ENCODE peak calls at places on chromosomes 2 and 18, in six cellular contexts. Z is endothelial cell of umbilical vein, J is GM03348, S is fibroblast of the conjunctiva, B is A549, C is colonic mucosa. G is an unnamed sample.

GRCh38 chr18:47113796-47114540 is 36.3 kb downstream of the HDHD2 start:
- DNase-seq in Z (no peak), J (peak), S (no peak), B (no peak), C (no peak), G (no peak)

GRCh38 chr2:239246723-239247122 is 154.1 kb downstream of the HDAC4 start:
- DNase-seq in Z (peak), J (no peak), S (no peak), B (no peak), C (peak), G (no peak)

GRCh38 chr2:230872968-230873669 is 8.4 kb downstream of the ITM2C start:
- DNase-seq in Z (no peak), J (no peak), S (no peak), B (no peak), C (no peak), G (no peak)

GRCh38 chr2:154507186-154507585 is 191.3 kb upstream of the KCNJ3 start:
- DNase-seq in Z (no peak), J (no peak), S (no peak), B (no peak), C (no peak), G (no peak)

GRCh38 chr18:74724186-74724585 is 126.5 kb downstream of the ZNF407 start:
- DNase-seq in Z (no peak), J (peak), S (peak), B (no peak), C (no peak), G (no peak)

GRCh38 chr18:49015886-49016647 is 65.3 kb upstream of the SMAD7 start:
- DNase-seq in Z (no peak), J (no peak), S (no peak), B (no peak), C (peak), G (no peak)

GRCh38 chr2:110657721-110658305 is 20.1 kb downstream of the BUB1 start:
- DNase-seq in Z (no peak), J (no peak), S (no peak), B (no peak), C (peak), G (no peak)

GRCh38 chr2:16051841-16052564 is 111.7 kb downstream of the MYCN start:
- DNase-seq in Z (no peak), J (no peak), S (no peak), B (no peak), C (no peak), G (no peak)

GRCh38 chr2:31523871-31524492 is 56.8 kb downstream of the SRD5A2 start:
- DNase-seq in Z (peak), J (peak), S (peak), B (peak), C (peak), G (peak)

GRCh38 chr2:225008935-225009334 is 33.3 kb downstream of the DOCK10 start:
- DNase-seq in Z (peak), J (no peak), S (no peak), B (no peak), C (peak), G (peak)

GRCh38 chr2:96864343-96865091 is 5.4 kb downstream of the SEMA4C start:
- DNase-seq in Z (no peak), J (no peak), S (no peak), B (no peak), C (no peak), G (no peak)

GRCh38 chr2:182384860-182385259 is 42.0 kb downstream of the PDE1A start:
- DNase-seq in Z (no peak), J (no peak), S (no peak), B (no peak), C (no peak), G (no peak)

GRCh38 chr2:45676088-45676487 is 24.6 kb downstream of the PRKCE start:
- DNase-seq in Z (no peak), J (no peak), S (no peak), B (no peak), C (no peak), G (no peak)

GRCh38 chr2:129710670-129711495 is 268.6 kb upstream of the RAB6C start:
- DNase-seq in Z (no peak), J (peak), S (no peak), B (no peak), C (no peak), G (no peak)

GRCh38 chr2:126657636-126658315 is 1.8 kb downstream of the GYPC start:
- DNase-seq in Z (peak), J (peak), S (peak), B (no peak), C (peak), G (peak)

GRCh38 chr2:137943948-137944347 is 20.3 kb upstream of the HNMT start:
- DNase-seq in Z (no peak), J (no peak), S (no peak), B (no peak), C (no peak), G (no peak)

GRCh38 chr2:236744316-236745105 is 174.9 kb downstream of the ACKR3 start:
- DNase-seq in Z (no peak), J (peak), S (peak), B (no peak), C (no peak), G (no peak)

GRCh38 chr2:230824406-230824978 is 40.2 kb upstream of the ITM2C start:
- DNase-seq in Z (peak), J (peak), S (peak), B (peak), C (peak), G (peak)

GRCh38 chr2:26495705-26496271 is 17.9 kb upstream of the OTOF start:
- DNase-seq in Z (peak), J (no peak), S (no peak), B (no peak), C (no peak), G (peak)

GRCh38 chr2:18742382-18742781 is 153.0 kb upstream of the NT5C1B start:
- DNase-seq in Z (no peak), J (no peak), S (no peak), B (no peak), C (no peak), G (peak)

GRCh38 chr2:116467243-116467642 is 1347.2 kb upstream of the DDX18 start:
- DNase-seq in Z (no peak), J (no peak), S (no peak), B (no peak), C (no peak), G (peak)

GRCh38 chr18:75223687-75224347 is 13.2 kb downstream of the TSHZ1 start:
- DNase-seq in Z (no peak), J (no peak), S (no peak), B (no peak), C (no peak), G (no peak)

GRCh38 chr2:199348871-199349270 is 108.9 kb downstream of the SATB2 start:
- DNase-seq in Z (no peak), J (no peak), S (no peak), B (no peak), C (no peak), G (no peak)

GRCh38 chr2:152499921-152500320 is 164.9 kb downstream of the FMNL2 start:
- DNase-seq in Z (no peak), J (peak), S (peak), B (no peak), C (no peak), G (no peak)

G was measured in dermis microvascular lymphatic vessel endothelial cell.